ENCODE peak calls at places on chromosome 5, in nine cellular contexts. Y is foreskin fibroblast, X is brain microvascular endothelial cell, I is AG04449, U is WTC11, P is A673, A is IMR-90, K is MCF 10A, C is thyroid gland. S is an unnamed sample.

GRCh38 chr5:10452768-10453331 is 11.2 kb downstream of the ROPN1L start:
- DNase-seq in C (peak), I (peak), K (peak), U (no peak), Y (peak), A (peak), P (peak), X (peak), S (no peak)

GRCh38 chr5:131953969-131954368 is 8.5 kb upstream of the MEIKIN start:
- DNase-seq in K (no peak), A (no peak), P (no peak), I (no peak), Y (no peak), U (no peak), C (no peak), X (no peak), S (no peak)

GRCh38 chr5:53479656-53480473 is 564 bp upstream of the FST start:
- DNase-seq in I (no peak), P (peak), U (peak), C (peak), Y (peak), A (peak), K (peak), X (peak), S (peak)

GRCh38 chr5:177319913-177320588 is 8.4 kb upstream of the MXD3 start:
- DNase-seq in Y (no peak), P (no peak), X (no peak), A (no peak), I (no peak), K (no peak), C (no peak), U (no peak), S (no peak)

GRCh38 chr5:113678924-113679575 is 165.6 kb downstream of the YTHDC2 start:
- DNase-seq in I (no peak), U (peak), X (peak), Y (no peak), C (peak), P (peak), K (peak), A (peak), S (no peak)

GRCh38 chr5:130526708-130527107 is 622.4 kb downstream of the CHSY3 start:
- DNase-seq in Y (no peak), C (no peak), U (no peak), K (peak), X (peak), I (peak), P (no peak), A (no peak), S (no peak)

GRCh38 chr5:78527054-78527884 is 121.3 kb downstream of the LHFPL2 start:
- DNase-seq in Y (peak), C (peak), P (peak), I (no peak), X (peak), K (peak), A (peak), U (no peak), S (no peak)

GRCh38 chr5:121432-121831 is 29.5 kb downstream of the PLEKHG4B start:
- DNase-seq in A (no peak), I (no peak), C (no peak), P (no peak), X (no peak), U (no peak), K (no peak), Y (no peak), S (no peak)

GRCh38 chr5:54378707-54379106 is 68.3 kb upstream of the ARL15 start:
- DNase-seq in Y (no peak), K (no peak), P (no peak), I (no peak), U (no peak), C (no peak), X (no peak), A (no peak), S (no peak)

GRCh38 chr5:11507156-11507910 is 396.9 kb downstream of the CTNND2 start:
- DNase-seq in C (no peak), A (no peak), K (no peak), U (no peak), X (no peak), P (no peak), I (no peak), Y (no peak), S (no peak)

GRCh38 chr5:143698534-143698933 is 113.4 kb upstream of the HMHB1 start:
- DNase-seq in U (no peak), A (no peak), P (no peak), C (no peak), X (no peak), I (no peak), Y (no peak), K (no peak), S (no peak)

GRCh38 chr5:136308396-136308795 is 56.9 kb downstream of the TRPC7 start:
- DNase-seq in P (no peak), C (no peak), X (no peak), Y (no peak), U (peak), A (no peak), K (peak), I (no peak), S (no peak)

GRCh38 chr5:144484124-144484897 is 313.6 kb downstream of the KCTD16 start:
- DNase-seq in Y (peak), K (peak), X (peak), C (no peak), U (no peak), I (peak), A (peak), P (peak), S (no peak)

GRCh38 chr5:68460147-68460760 is 244.7 kb downstream of the PIK3R1 start:
- DNase-seq in X (peak), U (no peak), I (no peak), P (peak), A (peak), K (peak), Y (peak), C (peak), S (no peak)

GRCh38 chr5:172858511-172858989 is 24.5 kb downstream of the ERGIC1 start:
- DNase-seq in I (no peak), A (no peak), K (no peak), C (no peak), U (no peak), Y (peak), X (no peak), P (no peak), S (no peak)

GRCh38 chr5:128105203-128105602 is 21.6 kb downstream of the SLC12A2 start:
- DNase-seq in Y (no peak), U (no peak), C (no peak), X (no peak), I (no peak), A (no peak), K (no peak), P (no peak), S (no peak)

GRCh38 chr5:91438871-91439270 is 55.8 kb upstream of the ARRDC3 start:
- DNase-seq in X (no peak), I (no peak), Y (no peak), A (no peak), C (no peak), P (no peak), K (no peak), U (peak), S (no peak)

GRCh38 chr5:52989781-52990530 is 804 bp downstream of the ITGA2 start:
- DNase-seq in K (peak), P (peak), X (peak), A (peak), U (peak), Y (peak), I (no peak), C (peak), S (peak)

GRCh38 chr5:90168399-90168798 is 241.2 kb downstream of the CETN3 start:
- DNase-seq in C (no peak), Y (no peak), K (no peak), X (no peak), I (no peak), A (no peak), P (no peak), U (no peak), S (no peak)

GRCh38 chr5:56060276-56061110 is 65.7 kb upstream of the IL6ST start:
- DNase-seq in U (no peak), A (no peak), X (no peak), P (no peak), C (no peak), Y (no peak), I (no peak), K (no peak), S (no peak)

GRCh38 chr5:123717139-123717538 is 205.2 kb downstream of the CSNK1G3 start:
- DNase-seq in A (peak), X (peak), K (no peak), I (no peak), U (no peak), Y (peak), P (no peak), C (no peak), S (no peak)

GRCh38 chr5:10595678-10596309 is 31.9 kb downstream of the ANKRD33B start:
- DNase-seq in K (peak), X (peak), I (no peak), P (peak), C (no peak), A (peak), Y (peak), U (no peak), S (no peak)

GRCh38 chr5:5941486-5941885 is 436.9 kb downstream of the MED10 start:
- DNase-seq in X (no peak), A (no peak), C (no peak), K (no peak), P (no peak), Y (no peak), I (no peak), U (no peak), S (no peak)

GRCh38 chr5:158553195-158553945 is 546.3 kb downstream of the EBF1 start:
- DNase-seq in C (no peak), P (no peak), K (no peak), U (no peak), X (no peak), A (no peak), Y (peak), I (no peak), S (no peak)

GRCh38 chr5:32329395-32329834 is 16.7 kb upstream of the MTMR12 start:
- DNase-seq in A (peak), X (peak), K (peak), U (peak), C (peak), I (no peak), P (peak), Y (peak), S (peak)

GRCh38 chr5:125311743-125312142 is 565.3 kb upstream of the ZNF608 start:
- DNase-seq in U (no peak), P (no peak), I (peak), X (peak), K (peak), C (no peak), A (peak), Y (peak), S (no peak)

GRCh38 chr5:135156715-135157404 is 122.8 kb upstream of the PITX1 start:
- DNase-seq in A (no peak), Y (no peak), U (no peak), C (no peak), X (no peak), K (peak), P (no peak), I (no peak), S (no peak)

GRCh38 chr5:14185336-14186131 is 42.4 kb downstream of the TRIO start:
- DNase-seq in A (peak), I (no peak), X (peak), P (no peak), C (peak), Y (peak), U (no peak), K (peak), S (peak)

GRCh38 chr5:81233080-81233634 is at the start of gene CKMT2:
- DNase-seq in I (no peak), Y (peak), K (no peak), X (peak), P (no peak), A (no peak), C (peak), U (peak), S (peak)

GRCh38 chr5:72042097-72042496 is 65.2 kb upstream of the MAP1B start:
- DNase-seq in U (no peak), I (no peak), K (no peak), Y (no peak), X (peak), C (no peak), A (no peak), P (no peak), S (no peak)

GRCh38 chr5:33180900-33181299 is 259.9 kb upstream of the TARS1 start:
- DNase-seq in C (no peak), I (peak), Y (peak), K (peak), A (peak), X (peak), P (peak), U (no peak), S (no peak)

GRCh38 chr5:150621301-150621700 is 19.2 kb upstream of the SYNPO start:
- DNase-seq in X (no peak), U (no peak), K (no peak), Y (no peak), A (no peak), I (no peak), C (no peak), P (peak), S (no peak)

GRCh38 chr5:119022017-119022745 is 33.8 kb upstream of the DTWD2 start:
- DNase-seq in K (peak), U (no peak), Y (peak), A (peak), I (peak), C (no peak), X (peak), P (peak), S (no peak)

DNA sequence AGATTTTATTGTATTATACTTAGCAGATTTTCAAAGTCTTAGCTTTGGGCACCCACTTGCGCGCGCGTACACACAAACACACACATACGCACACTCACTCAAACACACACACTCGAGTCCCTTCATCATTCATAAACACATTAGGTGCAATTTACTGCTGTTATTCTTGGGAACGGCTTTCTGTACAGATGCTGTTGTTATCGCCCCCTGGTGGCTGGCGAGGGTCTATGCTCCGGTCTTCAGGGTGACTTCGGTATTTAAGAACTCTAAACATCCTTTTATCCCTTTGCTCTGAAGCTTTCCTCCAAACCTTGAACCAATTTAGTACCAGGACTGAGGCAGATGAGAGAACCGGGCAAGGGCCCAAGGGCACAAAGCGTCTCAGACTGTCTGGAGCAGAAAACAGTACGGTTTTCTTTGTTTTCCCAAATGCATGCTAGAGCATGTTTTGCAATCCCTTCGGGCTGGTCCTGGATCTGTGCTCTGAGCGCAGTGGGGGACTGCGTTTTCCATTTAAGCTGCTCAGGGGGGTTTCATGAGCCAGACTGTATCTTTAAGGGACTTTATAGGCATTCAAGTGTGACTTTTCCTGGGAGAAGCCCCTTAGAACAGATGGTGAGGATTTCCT is 1.7 kb upstream of the SLIT3 start:
- DNase-seq in Y (peak), P (peak), C (peak), U (peak), I (peak), A (peak), K (peak), X (peak), S (peak)
- TF ChIP-seq CTCF in Y (peak), P (peak), C (peak), U (peak), I (peak), A (peak), K (peak), X (peak), S (peak)

GRCh38 chr5:179618923-179619554 is 4.4 kb downstream of the HNRNPH1 start:
- DNase-seq in A (no peak), I (no peak), U (no peak), P (no peak), C (no peak), K (no peak), X (no peak), Y (no peak), S (no peak)
- TF ChIP-seq CTCF in A (no peak), I (no peak), U (no peak), P (no peak), C (no peak), K (no peak), X (no peak), Y (no peak), S (no peak)

DNA sequence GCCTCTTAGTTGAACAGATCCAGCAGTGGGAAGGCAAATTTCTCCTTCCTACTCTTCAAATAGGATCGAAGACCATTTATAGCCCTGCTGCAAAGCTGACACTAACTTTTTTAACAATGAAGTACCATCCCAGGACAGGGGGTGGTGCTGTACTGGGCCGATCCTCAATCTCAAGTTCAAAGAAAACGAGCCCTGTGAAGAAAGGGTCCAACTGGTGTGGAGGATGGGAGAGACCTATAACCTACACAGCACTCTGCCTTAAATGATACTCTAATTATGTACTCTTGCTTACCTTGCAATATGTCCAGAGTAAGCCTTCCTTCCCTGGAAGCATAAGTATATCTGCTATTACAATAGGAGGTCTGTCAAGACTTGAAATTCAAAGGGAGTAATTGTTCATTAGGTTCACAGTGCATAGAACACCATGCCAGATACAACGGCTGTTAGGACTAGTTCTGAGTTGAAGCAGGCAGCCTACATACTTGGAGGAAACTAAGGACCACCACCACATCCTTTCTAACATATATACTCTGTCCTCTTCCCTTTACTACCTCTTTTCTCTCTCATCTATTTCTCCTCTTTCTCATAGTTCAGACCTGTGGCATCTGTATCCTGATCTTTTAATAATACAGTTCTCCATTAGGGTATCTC is 6.2 kb downstream of the ETF1 start:
- DNase-seq in A (no peak), C (no peak), K (no peak), P (peak), Y (no peak), X (peak), I (no peak), U (peak), S (no peak)
- TF ChIP-seq CTCF in A (peak), C (no peak), K (peak), P (peak), Y (peak), X (peak), I (no peak), U (no peak), S (peak)

GRCh38 chr5:167217097-167217743 is 1074.2 kb upstream of the WWC1 start:
- DNase-seq in P (peak), X (no peak), A (no peak), C (no peak), I (no peak), K (peak), Y (no peak), U (no peak), S (no peak)
- TF ChIP-seq CTCF in P (no peak), X (peak), A (no peak), C (no peak), I (no peak), K (peak), Y (no peak), U (no peak), S (no peak)

GRCh38 chr5:134119720-134120119 is 5.2 kb downstream of the TCF7 start:
- DNase-seq in I (no peak), K (no peak), U (no peak), P (no peak), Y (no peak), C (no peak), A (no peak), X (no peak), S (no peak)

GRCh38 chr5:134116789-134117761 is 2.6 kb downstream of the TCF7 start:
- DNase-seq in U (no peak), K (no peak), I (no peak), C (no peak), X (no peak), P (no peak), A (no peak), Y (no peak), S (no peak)

GRCh38 chr5:134116291-134116690 is 1.8 kb downstream of the TCF7 start:
- DNase-seq in K (no peak), P (no peak), C (peak), X (no peak), Y (no peak), A (no peak), I (no peak), U (no peak), S (no peak)

GRCh38 chr5:134120386-134121138 is 6.1 kb downstream of the TCF7 start:
- DNase-seq in P (no peak), K (no peak), Y (no peak), X (no peak), A (no peak), U (no peak), C (no peak), I (no peak), S (no peak)

GRCh38 chr5:134118212-134118611 is 3.7 kb downstream of the TCF7 start:
- DNase-seq in A (no peak), I (no peak), Y (no peak), X (no peak), P (no peak), U (no peak), C (no peak), K (no peak), S (no peak)
- TF ChIP-seq CTCF in A (no peak), I (no peak), Y (no peak), X (no peak), P (no peak), U (no peak), C (no peak), K (no peak), S (no peak)